ENCODE peak calls at places on chromosomes 6 and 20, in five cellular contexts. G is foreskin keratinocyte, Q is lung, N is RWPE1, S is GM20000. Y is an unnamed sample.

GRCh38 chr6:122405417-122405816 is 6.0 kb downstream of the HSF2 start:
- DNase-seq in S (no peak), G (no peak), N (no peak), Q (no peak), Y (no peak)

GRCh38 chr6:41439524-41440418 is 104.4 kb downstream of the NCR2 start:
- DNase-seq in Q (no peak), N (no peak), G (no peak), S (peak), Y (peak)

GRCh38 chr20:8401491-8401890 is 269.4 kb downstream of the PLCB1 start:
- DNase-seq in Q (no peak), N (no peak), G (no peak), S (no peak), Y (no peak)

GRCh38 chr20:36196676-36197075 is 39.6 kb upstream of the AAR2 start:
- DNase-seq in S (no peak), N (no peak), Q (no peak), G (no peak), Y (no peak)

GRCh38 chr6:3873051-3873450 is 23.9 kb downstream of the FAM50B start:
- DNase-seq in N (no peak), Q (no peak), G (no peak), S (no peak), Y (no peak)

GRCh38 chr6:105619971-105620741 is 217.3 kb upstream of the PREP start:
- DNase-seq in S (no peak), Q (no peak), N (no peak), G (no peak), Y (no peak)

GRCh38 chr6:114364295-114364694 is 21.5 kb upstream of the HS3ST5 start:
- DNase-seq in G (peak), N (peak), Q (no peak), S (no peak), Y (no peak)

GRCh38 chr20:45629496-45630100 is at the start of gene WFDC10A:
- DNase-seq in S (peak), N (peak), G (peak), Q (peak), Y (peak)

GRCh38 chr6:120735641-120736040 is 598.6 kb downstream of the TBC1D32 start:
- DNase-seq in Q (no peak), S (no peak), G (peak), N (peak), Y (no peak)

GRCh38 chr6:157610451-157610999 is 212.5 kb upstream of the SNX9 start:
- DNase-seq in G (no peak), Q (no peak), N (no peak), S (no peak), Y (no peak)

GRCh38 chr6:35213824-35214756 is at the start of gene SCUBE3:
- DNase-seq in S (peak), N (peak), Q (no peak), G (no peak), Y (peak)

GRCh38 chr6:42960243-42961019 is at the start of gene GNMT:
- DNase-seq in S (peak), G (no peak), Q (peak), N (peak), Y (peak)

GRCh38 chr6:21132856-21133610 is 460.5 kb upstream of the SOX4 start:
- DNase-seq in N (no peak), S (no peak), Q (no peak), G (no peak), Y (no peak)

GRCh38 chr6:122050226-122050755 is 349.2 kb upstream of the HSF2 start:
- DNase-seq in G (no peak), S (no peak), N (no peak), Q (no peak), Y (no peak)

GRCh38 chr6:78910611-78911134 is 43.3 kb downstream of the IRAK1BP1 start:
- DNase-seq in G (no peak), N (peak), Q (no peak), S (peak), Y (peak)

GRCh38 chr20:62772994-62773858 is 23.0 kb upstream of the MRGBP start:
- DNase-seq in G (peak), N (peak), S (no peak), Q (no peak), Y (no peak)

GRCh38 chr6:43143235-43144124 is 27.6 kb upstream of the SRF start:
- DNase-seq in Q (peak), S (peak), G (peak), N (peak), Y (peak)

GRCh38 chr20:18750735-18751134 is 62.8 kb upstream of the SCP2D1 start:
- DNase-seq in Q (no peak), G (no peak), N (no peak), S (no peak), Y (no peak)

GRCh38 chr6:191487-192312 is 100.6 kb upstream of the DUSP22 start:
- DNase-seq in Q (no peak), S (no peak), N (no peak), G (no peak), Y (no peak)

GRCh38 chr20:63330084-63330760 is 30.9 kb downstream of the CHRNA4 start:
- DNase-seq in Q (no peak), S (no peak), N (no peak), G (no peak), Y (no peak)

GRCh38 chr20:63343460-63344150 is 17.5 kb downstream of the CHRNA4 start:
- DNase-seq in G (no peak), Q (no peak), N (no peak), S (no peak), Y (no peak)

GRCh38 chr6:11245406-11245990 is 13.0 kb upstream of the NEDD9 start:
- DNase-seq in S (no peak), Q (no peak), N (no peak), G (no peak), Y (no peak)

DNA sequence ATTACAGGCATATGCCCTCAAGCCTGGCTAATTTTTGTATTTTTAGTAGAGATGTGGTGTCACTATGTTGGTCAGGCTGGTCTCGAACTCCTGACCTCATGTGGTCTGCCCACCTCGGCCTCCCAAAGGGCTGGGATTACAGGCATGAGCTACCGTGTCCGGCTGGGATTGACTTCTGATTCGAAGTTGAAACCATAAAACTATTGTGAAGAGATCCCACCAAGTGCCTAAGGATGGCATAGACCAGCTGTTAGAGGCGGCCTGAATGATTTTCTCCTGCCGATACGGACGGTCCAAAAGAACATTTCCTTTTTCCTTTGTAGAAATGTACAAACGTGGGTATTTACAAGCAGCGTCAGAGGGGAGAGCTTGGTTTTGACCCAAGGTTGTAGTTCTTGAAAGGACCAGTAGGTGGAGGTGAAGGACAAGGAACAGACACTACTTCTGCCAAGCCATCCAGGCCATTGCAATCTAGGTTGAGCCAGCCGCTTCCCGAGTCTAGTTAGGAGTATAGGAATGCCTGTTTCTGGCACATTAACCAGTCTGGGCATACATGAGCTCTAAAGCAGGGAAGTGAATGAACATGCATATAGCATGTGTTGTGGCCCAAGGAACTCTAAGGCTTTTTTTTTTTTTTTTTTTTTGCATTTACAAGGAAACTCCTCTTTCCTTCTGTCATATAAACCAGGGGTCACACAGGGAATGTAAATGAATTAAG is 29.0 kb downstream of the MOCS3 start:
- DNase-seq in N (peak), Q (peak), S (peak), G (no peak), Y (peak)
- TF ChIP-seq CTCF in N (peak), Q (peak), S (peak), G (peak), Y (peak)

GRCh38 chr6:163711615-163712568 is 297.4 kb downstream of the QKI start:
- DNase-seq in N (peak), Q (peak), G (no peak), S (no peak), Y (no peak)

GRCh38 chr6:163712981-163713380 is 298.5 kb downstream of the QKI start:
- DNase-seq in S (no peak), G (no peak), Q (no peak), N (no peak), Y (no peak)

GRCh38 chr6:163714179-163714578 is 299.7 kb downstream of the QKI start:
- DNase-seq in Q (no peak), S (no peak), G (no peak), N (no peak), Y (no peak)

GRCh38 chr6:163711071-163711470 is 296.6 kb downstream of the QKI start:
- DNase-seq in N (no peak), G (no peak), Q (no peak), S (no peak), Y (no peak)

GRCh38 chr6:163712569-163712966 is 298.1 kb downstream of the QKI start:
- DNase-seq in S (no peak), Q (no peak), N (no peak), G (no peak), Y (no peak)
- TF ChIP-seq CTCF in S (no peak), Q (no peak), N (no peak), G (no peak), Y (no peak)

GRCh38 chr6:144283781-144284473 is 1.2 kb upstream of the UTRN start:
- DNase-seq in Q (peak), G (no peak), N (no peak), S (peak), Y (no peak)
- TF ChIP-seq CTCF in Q (no peak), G (peak), N (peak), S (no peak), Y (no peak)

GRCh38 chr6:56022678-56023077 is 147.3 kb upstream of the BMP5 start:
- DNase-seq in S (no peak), G (no peak), Q (no peak), N (no peak), Y (no peak)

GRCh38 chr6:56023829-56024228 is 148.4 kb upstream of the BMP5 start:
- DNase-seq in S (no peak), Q (no peak), N (no peak), G (no peak), Y (no peak)

GRCh38 chr6:56024931-56025330 is 149.5 kb upstream of the BMP5 start:
- DNase-seq in G (no peak), Q (no peak), S (no peak), N (no peak), Y (no peak)

GRCh38 chr6:56019973-56020372 is 144.6 kb upstream of the BMP5 start:
- DNase-seq in G (no peak), N (no peak), S (no peak), Q (no peak), Y (no peak)

DNA sequence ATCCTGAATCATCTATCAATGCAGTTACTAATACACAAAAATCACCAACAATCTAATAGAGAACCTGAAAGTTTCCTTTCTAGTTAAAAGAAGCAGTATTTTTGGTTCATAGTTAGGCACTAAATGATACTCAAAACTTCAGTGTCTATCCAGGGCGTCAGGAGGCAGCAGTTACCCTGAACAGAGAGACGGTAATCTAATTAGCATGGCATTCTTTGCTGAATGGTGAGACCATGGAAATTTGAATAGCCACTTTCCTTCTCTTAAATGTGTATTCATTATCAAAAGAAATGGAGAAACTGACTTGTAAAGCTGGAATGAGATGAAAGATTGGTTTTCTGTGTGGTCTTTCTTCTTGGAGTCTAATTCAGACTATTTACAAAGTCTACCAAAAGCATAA is 146.6 kb upstream of the BMP5 start:
- DNase-seq in S (no peak), Q (no peak), N (no peak), G (no peak), Y (no peak)
- TF ChIP-seq CTCF in S (no peak), Q (no peak), N (no peak), G (peak), Y (no peak)

DNA sequence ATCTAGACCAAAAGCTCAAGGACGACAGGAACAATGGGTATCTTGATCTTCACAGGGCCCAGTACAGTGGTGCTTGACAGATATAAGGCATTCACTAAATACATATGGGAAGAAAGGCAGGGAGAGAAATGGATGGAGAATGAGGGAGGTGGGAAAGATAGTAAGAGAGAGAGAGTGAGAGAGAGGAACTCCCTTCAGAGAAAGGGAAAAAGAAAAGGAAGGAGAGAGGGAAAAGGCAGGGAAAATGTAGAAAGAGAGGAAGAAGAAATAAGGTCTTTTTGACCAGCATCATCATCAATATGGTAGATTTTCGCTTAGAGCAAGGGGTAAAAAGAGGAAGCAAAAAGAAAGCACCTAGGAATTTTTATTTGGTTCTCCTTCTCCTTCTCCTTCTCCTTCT is 760 bp upstream of the ANKRD66 start:
- DNase-seq in G (no peak), S (no peak), N (no peak), Q (no peak), Y (no peak)
- TF ChIP-seq CTCF in G (no peak), S (no peak), N (no peak), Q (no peak), Y (no peak)

GRCh38 chr6:16953905-16954304 is 147.9 kb upstream of the STMND1 start:
- DNase-seq in S (no peak), N (no peak), Q (no peak), G (no peak), Y (no peak)

GRCh38 chr6:16961577-16961976 is 140.3 kb upstream of the STMND1 start:
- DNase-seq in Q (no peak), G (no peak), S (no peak), N (no peak), Y (no peak)

GRCh38 chr6:16955899-16956298 is 146.0 kb upstream of the STMND1 start:
- DNase-seq in N (no peak), G (no peak), Q (no peak), S (no peak), Y (no peak)

GRCh38 chr6:16959789-16960188 is 142.1 kb upstream of the STMND1 start:
- DNase-seq in Q (no peak), G (no peak), N (no peak), S (no peak), Y (no peak)

GRCh38 chr6:16956371-16956770 is 145.5 kb upstream of the STMND1 start:
- DNase-seq in N (no peak), Q (no peak), G (no peak), S (no peak), Y (no peak)
- TF ChIP-seq CTCF in N (no peak), Q (no peak), G (peak), S (no peak), Y (no peak)

DNA sequence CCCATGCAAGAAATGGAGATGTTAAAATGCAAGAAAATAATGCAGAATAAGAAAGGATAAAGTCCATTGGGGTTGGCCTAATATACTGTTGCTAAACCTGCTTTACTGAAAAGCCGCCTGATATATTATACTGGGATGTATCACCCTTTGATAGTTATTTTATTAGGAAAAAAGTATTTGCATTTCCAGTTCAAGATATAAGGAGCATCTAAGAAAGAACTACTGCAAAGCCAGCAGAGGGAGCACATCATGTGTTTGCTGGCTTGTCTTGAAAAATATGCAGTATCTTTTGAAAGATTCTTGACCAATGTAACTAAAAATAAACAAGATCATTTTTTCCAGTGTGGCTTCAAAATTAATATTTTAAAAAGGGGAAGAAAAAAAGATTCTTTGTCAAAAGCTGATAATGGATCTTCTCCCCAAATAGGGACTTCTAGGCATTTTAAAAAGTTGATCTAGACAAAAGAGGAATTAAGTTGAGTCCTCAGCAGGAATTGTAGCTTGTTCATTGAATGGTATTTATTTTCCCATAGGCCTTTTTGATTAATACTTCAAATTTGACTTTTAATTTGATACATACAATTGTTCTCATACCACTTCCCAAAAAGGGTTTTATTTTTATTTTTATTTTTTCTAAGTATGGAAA is 214.9 kb downstream of the ZFAND3 start:
- DNase-seq in Q (no peak), S (no peak), N (no peak), G (no peak), Y (no peak)
- TF ChIP-seq CTCF in Q (peak), S (no peak), N (peak), G (peak), Y (peak)

DNA sequence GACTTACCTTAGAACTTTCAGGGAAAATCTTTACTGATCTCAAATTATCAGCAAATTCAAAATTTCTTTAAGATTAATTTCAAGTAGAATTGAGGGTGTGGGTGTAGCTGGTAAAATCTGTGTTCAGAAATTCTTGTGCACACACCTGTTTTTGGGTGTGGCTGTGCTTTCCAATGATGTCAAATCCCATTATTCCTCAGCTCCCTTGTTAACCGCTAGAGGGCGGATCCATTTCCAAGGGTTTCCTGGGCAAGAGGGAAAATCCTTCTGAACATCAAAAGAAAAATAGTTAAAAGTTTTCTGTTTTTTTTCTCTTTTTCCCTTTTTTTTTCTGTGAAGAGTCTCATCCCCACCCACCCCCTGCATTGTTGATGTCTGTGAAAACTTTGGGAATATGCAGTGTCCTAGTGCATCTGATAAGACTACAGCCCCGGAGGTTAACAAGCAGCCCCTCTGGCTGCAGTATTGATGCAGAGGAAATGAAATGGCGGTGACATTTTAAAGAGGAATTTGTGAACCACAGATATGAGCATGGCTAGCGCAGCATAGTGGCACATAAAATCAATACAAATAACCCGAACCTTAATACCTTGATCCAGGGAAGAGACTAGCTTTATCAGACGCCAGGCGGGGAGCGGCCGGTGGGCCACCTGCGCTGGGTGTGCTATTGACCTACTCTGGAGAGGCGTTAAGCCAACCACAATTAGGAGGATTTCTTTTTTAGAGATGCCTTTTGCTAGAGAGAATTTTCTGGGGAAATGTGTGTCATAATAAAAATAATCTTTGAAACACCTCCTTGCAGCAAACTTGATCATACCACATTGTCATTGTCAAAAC is 130.9 kb downstream of the FOXA2 start:
- DNase-seq in G (peak), N (peak), S (no peak), Q (no peak), Y (no peak)
- TF ChIP-seq CTCF in G (peak), N (peak), S (peak), Q (peak), Y (no peak)

Y was measured in GM13976.